ENCODE peak calls at places on chromosomes 11 and 22, in ten cellular contexts. One of them, this sample, is unnamed.

GRCh38 chr11:117200813-117201515 is 1.8 kb downstream of the TAGLN start:
- DNase-seq in heart right ventricle: no peak
- DNase-seq in MCF 10A: no peak
- DNase-seq in CD4-positive, alpha-beta T cell: no peak
- DNase-seq in choroid plexus epithelial cell: no peak
- DNase-seq in lower leg skin: no peak
- DNase-seq in astrocyte of the cerebellum: no peak
- DNase-seq in neural progenitor cell: no peak
- DNase-seq in progenitor cell of endocrine pancreas: no peak
- DNase-seq in IMR-90: peak; percentile 32
- DNase-seq in this sample: no peak

GRCh38 chr11:70220920-70221319 is 17.8 kb downstream of the FADD start:
- DNase-seq in choroid plexus epithelial cell: no peak
- DNase-seq in progenitor cell of endocrine pancreas: no peak
- DNase-seq in CD4-positive, alpha-beta T cell: no peak
- DNase-seq in MCF 10A: no peak
- DNase-seq in lower leg skin: no peak
- DNase-seq in heart right ventricle: no peak
- DNase-seq in astrocyte of the cerebellum: no peak
- DNase-seq in IMR-90: peak; percentile 35
- DNase-seq in neural progenitor cell: no peak
- DNase-seq in this sample: no peak

GRCh38 chr22:46433318-46433717 is 97.8 kb downstream of the TRMU start:
- DNase-seq in CD4-positive, alpha-beta T cell: no peak
- DNase-seq in lower leg skin: no peak
- DNase-seq in heart right ventricle: no peak
- DNase-seq in IMR-90: no peak
- DNase-seq in astrocyte of the cerebellum: no peak
- DNase-seq in MCF 10A: no peak
- DNase-seq in progenitor cell of endocrine pancreas: no peak
- DNase-seq in neural progenitor cell: no peak
- DNase-seq in choroid plexus epithelial cell: no peak
- DNase-seq in this sample: no peak

GRCh38 chr11:17643506-17644405 is 75.6 kb upstream of the MYOD1 start:
- DNase-seq in progenitor cell of endocrine pancreas: no peak
- DNase-seq in IMR-90: no peak
- DNase-seq in lower leg skin: no peak
- DNase-seq in MCF 10A: no peak
- DNase-seq in choroid plexus epithelial cell: no peak
- DNase-seq in neural progenitor cell: no peak
- DNase-seq in heart right ventricle: no peak
- DNase-seq in CD4-positive, alpha-beta T cell: no peak
- DNase-seq in astrocyte of the cerebellum: no peak
- DNase-seq in this sample: no peak

GRCh38 chr11:93984205-93984586 is 37.0 kb upstream of the HEPHL1 start:
- DNase-seq in heart right ventricle: no peak
- DNase-seq in IMR-90: peak; percentile 2
- DNase-seq in astrocyte of the cerebellum: no peak
- DNase-seq in choroid plexus epithelial cell: no peak
- DNase-seq in lower leg skin: no peak
- DNase-seq in neural progenitor cell: no peak
- DNase-seq in CD4-positive, alpha-beta T cell: no peak
- DNase-seq in MCF 10A: no peak
- DNase-seq in progenitor cell of endocrine pancreas: no peak
- DNase-seq in this sample: no peak

GRCh38 chr22:32589007-32589406 is 114.4 kb downstream of the FBXO7 start:
- DNase-seq in IMR-90: peak; percentile 11
- DNase-seq in MCF 10A: no peak
- DNase-seq in heart right ventricle: no peak
- DNase-seq in progenitor cell of endocrine pancreas: no peak
- DNase-seq in lower leg skin: no peak
- DNase-seq in choroid plexus epithelial cell: peak; percentile 54
- DNase-seq in CD4-positive, alpha-beta T cell: no peak
- DNase-seq in neural progenitor cell: no peak
- DNase-seq in astrocyte of the cerebellum: no peak
- DNase-seq in this sample: no peak

GRCh38 chr22:24901448-24901847 is 45.0 kb downstream of the LHFPL7 start:
- DNase-seq in astrocyte of the cerebellum: no peak
- DNase-seq in choroid plexus epithelial cell: no peak
- DNase-seq in MCF 10A: no peak
- DNase-seq in progenitor cell of endocrine pancreas: no peak
- DNase-seq in CD4-positive, alpha-beta T cell: no peak
- DNase-seq in IMR-90: no peak
- DNase-seq in neural progenitor cell: no peak
- DNase-seq in lower leg skin: no peak
- DNase-seq in heart right ventricle: no peak
- DNase-seq in this sample: no peak

GRCh38 chr22:39446239-39446721 is 10.5 kb upstream of the MGAT3 start:
- DNase-seq in choroid plexus epithelial cell: no peak
- DNase-seq in IMR-90: no peak
- DNase-seq in CD4-positive, alpha-beta T cell: no peak
- DNase-seq in progenitor cell of endocrine pancreas: no peak
- DNase-seq in MCF 10A: no peak
- DNase-seq in neural progenitor cell: peak; percentile 45
- DNase-seq in lower leg skin: no peak
- DNase-seq in astrocyte of the cerebellum: no peak
- DNase-seq in heart right ventricle: no peak
- DNase-seq in this sample: no peak

GRCh38 chr11:36840378-36840777 is 242.3 kb upstream of the RAG2 start:
- DNase-seq in neural progenitor cell: peak; percentile 5
- DNase-seq in progenitor cell of endocrine pancreas: no peak
- DNase-seq in heart right ventricle: no peak
- DNase-seq in choroid plexus epithelial cell: no peak
- DNase-seq in lower leg skin: no peak
- DNase-seq in MCF 10A: no peak
- DNase-seq in CD4-positive, alpha-beta T cell: no peak
- DNase-seq in IMR-90: no peak
- DNase-seq in astrocyte of the cerebellum: no peak
- DNase-seq in this sample: no peak

GRCh38 chr22:42333544-42333943 is 63.1 kb upstream of the TCF20 start:
- DNase-seq in lower leg skin: no peak
- DNase-seq in choroid plexus epithelial cell: no peak
- DNase-seq in astrocyte of the cerebellum: no peak
- DNase-seq in heart right ventricle: no peak
- DNase-seq in MCF 10A: no peak
- DNase-seq in CD4-positive, alpha-beta T cell: no peak
- DNase-seq in progenitor cell of endocrine pancreas: no peak
- DNase-seq in IMR-90: no peak
- DNase-seq in neural progenitor cell: no peak
- DNase-seq in this sample: no peak

GRCh38 chr22:42332089-42332488 is 61.6 kb upstream of the TCF20 start:
- DNase-seq in astrocyte of the cerebellum: no peak
- DNase-seq in neural progenitor cell: no peak
- DNase-seq in choroid plexus epithelial cell: no peak
- DNase-seq in heart right ventricle: no peak
- DNase-seq in lower leg skin: no peak
- DNase-seq in CD4-positive, alpha-beta T cell: no peak
- DNase-seq in MCF 10A: no peak
- DNase-seq in progenitor cell of endocrine pancreas: no peak
- DNase-seq in IMR-90: no peak
- DNase-seq in this sample: no peak

GRCh38 chr22:42330170-42330569 is 59.7 kb upstream of the TCF20 start:
- DNase-seq in progenitor cell of endocrine pancreas: no peak
- DNase-seq in MCF 10A: no peak
- DNase-seq in CD4-positive, alpha-beta T cell: no peak
- DNase-seq in choroid plexus epithelial cell: no peak
- DNase-seq in astrocyte of the cerebellum: no peak
- DNase-seq in neural progenitor cell: no peak
- DNase-seq in IMR-90: no peak
- DNase-seq in lower leg skin: no peak
- DNase-seq in heart right ventricle: no peak
- DNase-seq in this sample: no peak

GRCh38 chr22:42329504-42329903 is 59.1 kb upstream of the TCF20 start:
- DNase-seq in neural progenitor cell: no peak
- DNase-seq in lower leg skin: no peak
- DNase-seq in progenitor cell of endocrine pancreas: no peak
- DNase-seq in CD4-positive, alpha-beta T cell: no peak
- DNase-seq in heart right ventricle: no peak
- DNase-seq in choroid plexus epithelial cell: no peak
- DNase-seq in IMR-90: no peak
- DNase-seq in astrocyte of the cerebellum: no peak
- DNase-seq in MCF 10A: no peak
- DNase-seq in this sample: no peak

GRCh38 chr22:42330953-42331525 is 60.6 kb upstream of the TCF20 start:
- DNase-seq in choroid plexus epithelial cell: no peak
- DNase-seq in MCF 10A: no peak
- DNase-seq in IMR-90: no peak
- DNase-seq in astrocyte of the cerebellum: no peak
- DNase-seq in progenitor cell of endocrine pancreas: no peak
- DNase-seq in lower leg skin: no peak
- DNase-seq in neural progenitor cell: peak; percentile 39
- DNase-seq in heart right ventricle: no peak
- DNase-seq in CD4-positive, alpha-beta T cell: no peak
- DNase-seq in this sample: no peak
- TF ChIP-seq CTCF in choroid plexus epithelial cell: no peak
- TF ChIP-seq CTCF in MCF 10A: no peak
- TF ChIP-seq CTCF in IMR-90: no peak
- TF ChIP-seq CTCF in astrocyte of the cerebellum: no peak
- TF ChIP-seq CTCF in progenitor cell of endocrine pancreas: no peak
- TF ChIP-seq CTCF in lower leg skin: no peak
- TF ChIP-seq CTCF in neural progenitor cell: no peak
- TF ChIP-seq CTCF in heart right ventricle: no peak
- TF ChIP-seq CTCF in CD4-positive, alpha-beta T cell: no peak
- TF ChIP-seq CTCF in this sample: no peak

GRCh38 chr11:44191322-44192014 is 96.0 kb downstream of the EXT2 start:
- DNase-seq in progenitor cell of endocrine pancreas: no peak
- DNase-seq in astrocyte of the cerebellum: no peak
- DNase-seq in IMR-90: no peak
- DNase-seq in CD4-positive, alpha-beta T cell: no peak
- DNase-seq in heart right ventricle: no peak
- DNase-seq in neural progenitor cell: peak; percentile 37
- DNase-seq in lower leg skin: no peak
- DNase-seq in choroid plexus epithelial cell: no peak
- DNase-seq in MCF 10A: peak; percentile 3
- DNase-seq in this sample: no peak
- TF ChIP-seq CTCF in progenitor cell of endocrine pancreas: peak; percentile 13
- TF ChIP-seq CTCF in astrocyte of the cerebellum: no peak
- TF ChIP-seq CTCF in IMR-90: no peak
- TF ChIP-seq CTCF in CD4-positive, alpha-beta T cell: no peak
- TF ChIP-seq CTCF in heart right ventricle: no peak
- TF ChIP-seq CTCF in neural progenitor cell: no peak
- TF ChIP-seq CTCF in lower leg skin: no peak
- TF ChIP-seq CTCF in choroid plexus epithelial cell: no peak
- TF ChIP-seq CTCF in MCF 10A: no peak
- TF ChIP-seq CTCF in this sample: no peak

GRCh38 chr22:20494978-20495860 is at the start of gene KLHL22:
- DNase-seq in IMR-90: peak; percentile 26
- DNase-seq in astrocyte of the cerebellum: no peak
- DNase-seq in MCF 10A: peak; percentile 22
- DNase-seq in lower leg skin: no peak
- DNase-seq in choroid plexus epithelial cell: peak; percentile 33
- DNase-seq in CD4-positive, alpha-beta T cell: peak; percentile 2
- DNase-seq in progenitor cell of endocrine pancreas: no peak
- DNase-seq in neural progenitor cell: no peak
- DNase-seq in heart right ventricle: peak; percentile 42
- DNase-seq in this sample: peak; percentile 19

GRCh38 chr22:20499769-20500168 is 4.2 kb upstream of the KLHL22 start:
- DNase-seq in heart right ventricle: no peak
- DNase-seq in CD4-positive, alpha-beta T cell: no peak
- DNase-seq in MCF 10A: no peak
- DNase-seq in IMR-90: no peak
- DNase-seq in choroid plexus epithelial cell: no peak
- DNase-seq in astrocyte of the cerebellum: no peak
- DNase-seq in neural progenitor cell: no peak
- DNase-seq in progenitor cell of endocrine pancreas: no peak
- DNase-seq in lower leg skin: no peak
- DNase-seq in this sample: no peak

GRCh38 chr22:20498913-20499312 is 3.3 kb upstream of the KLHL22 start:
- DNase-seq in astrocyte of the cerebellum: no peak
- DNase-seq in progenitor cell of endocrine pancreas: no peak
- DNase-seq in neural progenitor cell: no peak
- DNase-seq in CD4-positive, alpha-beta T cell: no peak
- DNase-seq in choroid plexus epithelial cell: no peak
- DNase-seq in lower leg skin: no peak
- DNase-seq in MCF 10A: no peak
- DNase-seq in IMR-90: no peak
- DNase-seq in heart right ventricle: no peak
- DNase-seq in this sample: no peak

GRCh38 chr22:20495861-20496681 is 476 bp upstream of the KLHL22 start:
- DNase-seq in lower leg skin: peak; percentile 81
- DNase-seq in CD4-positive, alpha-beta T cell: peak; percentile 88
- DNase-seq in progenitor cell of endocrine pancreas: peak; percentile 86
- DNase-seq in IMR-90: peak; percentile 87
- DNase-seq in choroid plexus epithelial cell: peak; percentile 91
- DNase-seq in MCF 10A: peak; percentile 88
- DNase-seq in heart right ventricle: peak; percentile 93
- DNase-seq in neural progenitor cell: peak; percentile 95
- DNase-seq in astrocyte of the cerebellum: peak; percentile 68
- DNase-seq in this sample: peak; percentile 92

DNA sequence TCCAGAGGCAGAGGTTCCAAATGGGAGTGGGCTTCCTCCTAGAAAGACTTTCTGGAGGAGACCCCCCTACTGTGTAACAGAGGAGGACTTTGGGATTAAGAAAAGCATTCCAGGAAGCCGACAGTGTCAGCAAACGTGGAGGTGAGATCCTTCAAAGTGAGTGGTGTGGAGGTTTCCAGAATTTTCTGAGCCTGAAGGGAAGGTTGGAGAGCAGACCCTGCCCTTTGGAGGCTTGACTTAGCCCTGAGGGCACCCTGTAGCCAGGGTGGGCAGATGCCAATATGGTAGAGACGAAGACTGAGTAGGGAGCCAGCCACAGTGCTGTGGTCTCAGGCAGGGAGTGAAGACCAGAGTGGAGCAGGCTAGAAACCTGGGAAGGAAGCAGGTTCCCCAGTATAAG is 1.8 kb upstream of the KLHL22 start:
- DNase-seq in astrocyte of the cerebellum: no peak
- DNase-seq in heart right ventricle: no peak
- DNase-seq in progenitor cell of endocrine pancreas: no peak
- DNase-seq in lower leg skin: no peak
- DNase-seq in MCF 10A: no peak
- DNase-seq in choroid plexus epithelial cell: no peak
- DNase-seq in IMR-90: no peak
- DNase-seq in neural progenitor cell: no peak
- DNase-seq in CD4-positive, alpha-beta T cell: no peak
- DNase-seq in this sample: no peak
- TF ChIP-seq CTCF in astrocyte of the cerebellum: no peak
- TF ChIP-seq CTCF in heart right ventricle: no peak
- TF ChIP-seq CTCF in progenitor cell of endocrine pancreas: no peak
- TF ChIP-seq CTCF in lower leg skin: no peak
- TF ChIP-seq CTCF in MCF 10A: no peak
- TF ChIP-seq CTCF in choroid plexus epithelial cell: no peak
- TF ChIP-seq CTCF in IMR-90: no peak
- TF ChIP-seq CTCF in neural progenitor cell: no peak
- TF ChIP-seq CTCF in CD4-positive, alpha-beta T cell: no peak
- TF ChIP-seq CTCF in this sample: no peak

DNA sequence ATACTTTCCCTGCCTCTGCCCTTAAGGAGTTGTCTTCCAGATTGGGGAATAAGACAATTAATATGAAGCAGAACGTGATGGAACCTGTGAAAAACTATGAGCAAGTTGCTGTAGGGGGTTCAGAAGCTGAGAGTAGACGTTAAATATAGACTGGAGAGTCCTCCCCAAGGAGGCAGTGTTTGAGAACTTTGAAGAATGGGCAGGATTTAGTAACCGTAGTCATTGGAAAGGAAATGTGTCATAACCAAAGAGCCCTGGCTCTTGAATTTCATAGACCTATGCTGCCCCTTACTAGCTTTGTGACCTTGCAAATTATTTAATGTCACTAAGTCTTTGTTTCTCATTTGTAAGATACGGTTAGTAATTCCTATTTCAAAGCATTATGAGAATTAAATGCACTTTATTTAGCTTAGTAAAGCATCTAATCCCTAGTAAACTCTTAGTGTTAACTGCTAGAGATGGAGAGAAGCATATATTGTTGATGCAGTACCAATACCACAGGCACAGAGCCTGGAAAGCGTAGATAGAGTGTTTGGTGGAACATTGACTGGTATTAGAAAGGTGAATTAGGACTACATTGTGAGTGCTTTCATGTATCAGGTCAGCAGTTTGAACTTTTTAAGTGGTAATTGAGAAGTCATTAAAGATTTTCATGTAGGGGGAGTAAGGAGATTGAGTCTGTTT is 54.1 kb downstream of the MCAM start:
- DNase-seq in heart right ventricle: no peak
- DNase-seq in lower leg skin: no peak
- DNase-seq in choroid plexus epithelial cell: peak; percentile 57
- DNase-seq in MCF 10A: peak; percentile 32
- DNase-seq in neural progenitor cell: no peak
- DNase-seq in CD4-positive, alpha-beta T cell: no peak
- DNase-seq in progenitor cell of endocrine pancreas: no peak
- DNase-seq in IMR-90: peak; percentile 57
- DNase-seq in astrocyte of the cerebellum: no peak
- DNase-seq in this sample: no peak
- TF ChIP-seq CTCF in heart right ventricle: peak; percentile 20
- TF ChIP-seq CTCF in lower leg skin: no peak
- TF ChIP-seq CTCF in choroid plexus epithelial cell: peak; percentile 39
- TF ChIP-seq CTCF in MCF 10A: no peak
- TF ChIP-seq CTCF in neural progenitor cell: no peak
- TF ChIP-seq CTCF in CD4-positive, alpha-beta T cell: no peak
- TF ChIP-seq CTCF in progenitor cell of endocrine pancreas: no peak
- TF ChIP-seq CTCF in IMR-90: peak; percentile 26
- TF ChIP-seq CTCF in astrocyte of the cerebellum: no peak
- TF ChIP-seq CTCF in this sample: no peak